ENCODE peak calls at places on chromosomes 6 and 20, in eight cellular contexts. K, D, I, B, F, X, V and P are unnamed samples.

GRCh38 chr6:167077241-167077932 is 45.5 kb upstream of the CCR6 start:
- DNase-seq in K (no peak), D (no peak), I (no peak), B (no peak), F (no peak), X (no peak), V (no peak), P (no peak)

GRCh38 chr6:29559524-29560287 is at the start of gene UBD:
- DNase-seq in K (no peak), D (no peak), I (no peak), B (no peak), F (no peak), X (no peak), V (no peak), P (no peak)

GRCh38 chr6:155466546-155466945 is 10.9 kb upstream of the NOX3 start:
- DNase-seq in K (no peak), D (no peak), I (no peak), B (no peak), F (no peak), X (no peak), V (no peak), P (no peak)

GRCh38 chr20:49810491-49811190 is 2.0 kb upstream of the SLC9A8 start:
- DNase-seq in K (no peak), D (no peak), I (no peak), B (no peak), F (no peak), X (no peak), V (no peak), P (no peak)

GRCh38 chr6:21893778-21894177 is 300.2 kb downstream of the SOX4 start:
- DNase-seq in K (no peak), D (no peak), I (no peak), B (no peak), F (no peak), X (no peak), V (no peak), P (no peak)

GRCh38 chr6:139479433-139480222 is 105.2 kb upstream of the CITED2 start:
- DNase-seq in K (no peak), D (no peak), I (no peak), B (no peak), F (no peak), X (no peak), V (no peak), P (no peak)

GRCh38 chr6:816510-817084 is 123.7 kb upstream of the EXOC2 start:
- DNase-seq in K (no peak), D (peak), I (no peak), B (no peak), F (no peak), X (no peak), V (no peak), P (no peak)

GRCh38 chr6:45684476-45684875 is 306.7 kb upstream of the SUPT3H start:
- DNase-seq in K (no peak), D (no peak), I (no peak), B (no peak), F (no peak), X (no peak), V (no peak), P (no peak)

GRCh38 chr20:25233016-25233772 is 14.7 kb upstream of the PYGB start:
- DNase-seq in K (no peak), D (no peak), I (peak), B (no peak), F (peak), X (no peak), V (peak), P (no peak)

GRCh38 chr6:21748343-21749063 is 155.0 kb downstream of the SOX4 start:
- DNase-seq in K (no peak), D (no peak), I (no peak), B (no peak), F (peak), X (no peak), V (peak), P (no peak)

GRCh38 chr6:79750806-79751205 is 119.7 kb downstream of the SH3BGRL2 start:
- DNase-seq in K (no peak), D (no peak), I (peak), B (no peak), F (peak), X (no peak), V (peak), P (no peak)